ENCODE peak calls at places on chromosomes 13 and 19, in six cellular contexts. One of them, this sample, is unnamed.

GRCh38 chr13:36612242-36612641 is 61.6 kb upstream of the SERTM1 start:
- DNase-seq in endothelial cell of umbilical vein: no peak
- DNase-seq in lower leg skin: no peak
- DNase-seq in A549: no peak
- DNase-seq in ovary: no peak
- DNase-seq in uterus: no peak
- DNase-seq in this sample: no peak

GRCh38 chr13:113796211-113796875 is 37.3 kb downstream of the TMEM255B start:
- DNase-seq in endothelial cell of umbilical vein: no peak
- DNase-seq in lower leg skin: no peak
- DNase-seq in A549: no peak
- DNase-seq in ovary: no peak
- DNase-seq in uterus: no peak
- DNase-seq in this sample: no peak

GRCh38 chr19:2561895-2562294 is 86.0 kb downstream of the GADD45B start:
- DNase-seq in endothelial cell of umbilical vein: no peak
- DNase-seq in lower leg skin: no peak
- DNase-seq in A549: no peak
- DNase-seq in ovary: no peak
- DNase-seq in uterus: no peak
- DNase-seq in this sample: no peak

GRCh38 chr19:48190288-48191284 is 20.1 kb downstream of the ZSWIM9 start:
- DNase-seq in endothelial cell of umbilical vein: no peak
- DNase-seq in lower leg skin: no peak
- DNase-seq in A549: no peak
- DNase-seq in ovary: no peak
- DNase-seq in uterus: no peak
- DNase-seq in this sample: no peak

GRCh38 chr13:74074723-74075122 is 59.5 kb downstream of the KLF12 start:
- DNase-seq in endothelial cell of umbilical vein: peak
- DNase-seq in lower leg skin: no peak
- DNase-seq in A549: no peak
- DNase-seq in ovary: no peak
- DNase-seq in uterus: no peak
- DNase-seq in this sample: no peak

GRCh38 chr19:15398501-15399233 is 19.1 kb upstream of the AKAP8 start:
- DNase-seq in endothelial cell of umbilical vein: no peak
- DNase-seq in lower leg skin: no peak
- DNase-seq in A549: no peak
- DNase-seq in ovary: no peak
- DNase-seq in uterus: no peak
- DNase-seq in this sample: no peak

GRCh38 chr19:53546766-53547541 is 9.0 kb downstream of the ZNF331 start:
- DNase-seq in endothelial cell of umbilical vein: peak
- DNase-seq in lower leg skin: no peak
- DNase-seq in A549: no peak
- DNase-seq in ovary: no peak
- DNase-seq in uterus: no peak
- DNase-seq in this sample: no peak

GRCh38 chr13:85521586-85521985 is 277.6 kb downstream of the SLITRK6 start:
- DNase-seq in endothelial cell of umbilical vein: no peak
- DNase-seq in lower leg skin: no peak
- DNase-seq in A549: no peak
- DNase-seq in ovary: no peak
- DNase-seq in uterus: no peak
- DNase-seq in this sample: no peak

GRCh38 chr13:36430247-36431203 is 1.8 kb upstream of the CCNA1 start:
- DNase-seq in endothelial cell of umbilical vein: no peak
- DNase-seq in lower leg skin: no peak
- DNase-seq in A549: no peak
- DNase-seq in ovary: no peak
- DNase-seq in uterus: peak
- DNase-seq in this sample: no peak

GRCh38 chr13:107095876-107096275 is 527.9 kb upstream of the ARGLU1 start:
- DNase-seq in endothelial cell of umbilical vein: no peak
- DNase-seq in lower leg skin: no peak
- DNase-seq in A549: no peak
- DNase-seq in ovary: no peak
- DNase-seq in uterus: no peak
- DNase-seq in this sample: no peak

GRCh38 chr13:106619688-106620555 is 52.0 kb upstream of the ARGLU1 start:
- DNase-seq in endothelial cell of umbilical vein: peak
- DNase-seq in lower leg skin: peak
- DNase-seq in A549: peak
- DNase-seq in ovary: peak
- DNase-seq in uterus: no peak
- DNase-seq in this sample: peak

GRCh38 chr13:50244913-50245574 is 229.8 kb downstream of the KCNRG start:
- DNase-seq in endothelial cell of umbilical vein: peak
- DNase-seq in lower leg skin: no peak
- DNase-seq in A549: peak
- DNase-seq in ovary: no peak
- DNase-seq in uterus: no peak
- DNase-seq in this sample: no peak

GRCh38 chr13:98653471-98653985 is 76.6 kb upstream of the STK24 start:
- DNase-seq in endothelial cell of umbilical vein: peak
- DNase-seq in lower leg skin: peak
- DNase-seq in A549: peak
- DNase-seq in ovary: peak
- DNase-seq in uterus: peak
- DNase-seq in this sample: peak

GRCh38 chr19:6849876-6850275 is 37.5 kb upstream of the ADGRE1 start:
- DNase-seq in endothelial cell of umbilical vein: peak
- DNase-seq in lower leg skin: no peak
- DNase-seq in A549: no peak
- DNase-seq in ovary: no peak
- DNase-seq in uterus: no peak
- DNase-seq in this sample: no peak

GRCh38 chr13:25347156-25347555 is 24.6 kb upstream of the ATP8A2 start:
- DNase-seq in endothelial cell of umbilical vein: no peak
- DNase-seq in lower leg skin: no peak
- DNase-seq in A549: no peak
- DNase-seq in ovary: no peak
- DNase-seq in uterus: no peak
- DNase-seq in this sample: no peak

GRCh38 chr13:110444226-110444653 is 117.3 kb downstream of the RAB20 start:
- DNase-seq in endothelial cell of umbilical vein: no peak
- DNase-seq in lower leg skin: no peak
- DNase-seq in A549: no peak
- DNase-seq in ovary: no peak
- DNase-seq in uterus: peak
- DNase-seq in this sample: peak

GRCh38 chr13:52053460-52053859 is 29.0 kb downstream of the UTP14C start:
- DNase-seq in endothelial cell of umbilical vein: no peak
- DNase-seq in lower leg skin: no peak
- DNase-seq in A549: no peak
- DNase-seq in ovary: no peak
- DNase-seq in uterus: no peak
- DNase-seq in this sample: no peak

GRCh38 chr13:110624766-110625756 is 9.7 kb downstream of the NAXD start:
- DNase-seq in endothelial cell of umbilical vein: no peak
- DNase-seq in lower leg skin: no peak
- DNase-seq in A549: no peak
- DNase-seq in ovary: no peak
- DNase-seq in uterus: no peak
- DNase-seq in this sample: no peak

GRCh38 chr19:1133471-1133929 is 29.7 kb downstream of the GPX4 start:
- DNase-seq in endothelial cell of umbilical vein: no peak
- DNase-seq in lower leg skin: no peak
- DNase-seq in A549: peak
- DNase-seq in ovary: no peak
- DNase-seq in uterus: no peak
- DNase-seq in this sample: no peak
- TF ChIP-seq POLR2A in endothelial cell of umbilical vein: no peak
- TF ChIP-seq POLR2A in lower leg skin: no peak
- TF ChIP-seq POLR2A in A549: no peak
- TF ChIP-seq POLR2A in ovary: no peak
- TF ChIP-seq POLR2A in uterus: no peak
- TF ChIP-seq POLR2A in this sample: no peak

GRCh38 chr13:20174656-20175405 is 14.0 kb upstream of the GJA3 start:
- DNase-seq in endothelial cell of umbilical vein: peak
- DNase-seq in lower leg skin: peak
- DNase-seq in A549: peak
- DNase-seq in ovary: peak
- DNase-seq in uterus: peak
- DNase-seq in this sample: peak
- TF ChIP-seq POLR2A in endothelial cell of umbilical vein: no peak
- TF ChIP-seq POLR2A in lower leg skin: no peak
- TF ChIP-seq POLR2A in A549: no peak
- TF ChIP-seq POLR2A in ovary: no peak
- TF ChIP-seq POLR2A in uterus: no peak
- TF ChIP-seq POLR2A in this sample: no peak

DNA sequence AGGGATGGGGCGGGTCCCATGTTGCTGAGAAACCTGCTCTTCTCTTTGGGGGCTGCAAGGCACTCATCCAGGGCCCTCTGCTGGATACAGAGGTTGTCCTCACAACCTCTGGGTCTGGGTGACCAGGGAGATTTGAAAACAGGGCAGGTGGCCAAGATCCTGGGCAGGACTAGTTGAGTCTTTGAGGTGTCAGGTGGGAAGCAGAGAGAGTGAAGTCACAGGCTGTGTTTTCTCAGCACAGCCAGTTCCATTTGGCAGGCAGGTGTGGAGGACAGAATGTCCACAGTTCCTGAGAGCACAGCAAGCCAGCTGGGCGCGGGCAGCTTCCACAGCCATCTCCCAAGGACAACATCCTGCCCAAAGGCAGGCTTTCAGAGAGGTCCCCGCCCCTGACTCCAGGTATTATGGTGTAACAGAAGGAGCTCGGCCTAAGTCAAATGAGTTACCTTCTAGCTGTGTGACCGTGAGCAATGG is 118.8 kb downstream of the NUFIP1 start:
- DNase-seq in endothelial cell of umbilical vein: no peak
- DNase-seq in lower leg skin: no peak
- DNase-seq in A549: no peak
- DNase-seq in ovary: no peak
- DNase-seq in uterus: no peak
- DNase-seq in this sample: peak
- TF ChIP-seq POLR2A in endothelial cell of umbilical vein: no peak
- TF ChIP-seq POLR2A in lower leg skin: no peak
- TF ChIP-seq POLR2A in A549: no peak
- TF ChIP-seq POLR2A in ovary: no peak
- TF ChIP-seq POLR2A in uterus: no peak
- TF ChIP-seq POLR2A in this sample: no peak

GRCh38 chr19:40216777-40217026 is 1.5 kb downstream of the TTC9B start:
- DNase-seq in endothelial cell of umbilical vein: no peak
- DNase-seq in lower leg skin: no peak
- DNase-seq in A549: no peak
- DNase-seq in ovary: no peak
- DNase-seq in uterus: no peak
- DNase-seq in this sample: no peak

GRCh38 chr19:40216013-40216776 is 2.0 kb downstream of the TTC9B start:
- DNase-seq in endothelial cell of umbilical vein: no peak
- DNase-seq in lower leg skin: no peak
- DNase-seq in A549: no peak
- DNase-seq in ovary: no peak
- DNase-seq in uterus: no peak
- DNase-seq in this sample: no peak

GRCh38 chr19:40214936-40215335 is 3.2 kb downstream of the TTC9B start:
- DNase-seq in endothelial cell of umbilical vein: no peak
- DNase-seq in lower leg skin: no peak
- DNase-seq in A549: no peak
- DNase-seq in ovary: no peak
- DNase-seq in uterus: no peak
- DNase-seq in this sample: no peak

GRCh38 chr19:40217921-40218890 is at the start of gene TTC9B:
- DNase-seq in endothelial cell of umbilical vein: no peak
- DNase-seq in lower leg skin: no peak
- DNase-seq in A549: no peak
- DNase-seq in ovary: no peak
- DNase-seq in uterus: no peak
- DNase-seq in this sample: no peak

DNA sequence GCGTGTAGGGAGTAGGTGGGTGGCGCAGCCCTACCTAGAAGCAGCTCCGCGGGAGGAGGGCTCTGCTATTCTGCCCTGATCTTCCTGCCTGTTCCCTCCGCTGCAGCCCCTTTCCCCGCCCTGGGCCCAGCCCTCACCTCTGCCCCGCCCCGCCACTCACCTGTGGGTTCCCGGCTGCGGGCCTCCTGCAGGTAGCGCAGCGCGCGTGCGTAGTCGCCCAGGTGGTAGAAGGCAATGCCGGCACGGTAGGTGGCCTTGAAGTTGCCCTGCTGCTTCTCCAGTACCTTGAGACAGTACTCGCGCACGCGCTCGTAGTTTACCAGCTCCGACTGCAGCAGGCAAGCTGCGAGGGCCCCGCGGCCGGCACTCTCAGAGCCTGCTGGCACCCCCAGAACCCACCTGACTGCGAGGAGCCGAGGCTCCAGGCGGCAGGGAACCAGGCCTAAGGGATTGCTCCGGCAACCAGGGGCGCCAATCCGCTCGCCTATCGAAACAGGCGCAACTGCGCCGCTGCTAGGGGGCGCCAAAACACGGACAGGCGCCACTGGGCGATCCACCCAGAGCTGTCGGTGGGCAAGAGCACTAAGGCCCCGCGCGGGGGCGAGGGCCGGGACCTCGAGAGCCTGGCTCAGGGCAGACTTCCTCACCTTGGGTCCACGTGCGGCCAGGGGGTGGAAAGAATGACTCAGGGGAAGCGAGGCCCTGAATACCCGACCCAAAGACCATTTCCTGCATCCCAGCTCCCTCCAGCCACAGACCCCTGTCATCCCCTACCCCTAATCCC is 965 bp downstream of the TTC9B start:
- DNase-seq in endothelial cell of umbilical vein: no peak
- DNase-seq in lower leg skin: no peak
- DNase-seq in A549: peak
- DNase-seq in ovary: no peak
- DNase-seq in uterus: no peak
- DNase-seq in this sample: no peak
- TF ChIP-seq POLR2A in endothelial cell of umbilical vein: no peak
- TF ChIP-seq POLR2A in lower leg skin: no peak
- TF ChIP-seq POLR2A in A549: no peak
- TF ChIP-seq POLR2A in ovary: no peak
- TF ChIP-seq POLR2A in uterus: no peak
- TF ChIP-seq POLR2A in this sample: no peak

GRCh38 chr19:9538183-9539058 is at the start of gene ZNF426:
- DNase-seq in endothelial cell of umbilical vein: peak
- DNase-seq in lower leg skin: peak
- DNase-seq in A549: peak
- DNase-seq in ovary: peak
- DNase-seq in uterus: peak
- DNase-seq in this sample: peak
- TF ChIP-seq POLR2A in endothelial cell of umbilical vein: peak
- TF ChIP-seq POLR2A in lower leg skin: no peak
- TF ChIP-seq POLR2A in A549: no peak
- TF ChIP-seq POLR2A in ovary: no peak
- TF ChIP-seq POLR2A in uterus: peak
- TF ChIP-seq POLR2A in this sample: no peak

This sample was measured in tibial nerve.